ENCODE peak calls at places on chromosome 14, in five cellular contexts. O is A549, I is K562, U is body of pancreas, R is uterus. X is an unnamed sample.

GRCh38 chr14:75877292-75877691 is 104.5 kb downstream of the TGFB3 start:
- DNase-seq in U (peak; percentile 74), I (no peak), O (no peak), R (no peak), X (no peak)

GRCh38 chr14:102055181-102055901 is 31.5 kb downstream of the HSP90AA1 start:
- DNase-seq in O (no peak), I (no peak), U (peak; percentile 52), R (no peak), X (no peak)

GRCh38 chr14:30211326-30211725 is 283.7 kb upstream of the PRKD1 start:
- DNase-seq in U (no peak), O (no peak), R (no peak), I (no peak), X (no peak)

GRCh38 chr14:102279688-102280348 is 25.1 kb downstream of the MOK start:
- DNase-seq in O (peak; percentile 92), I (no peak), R (no peak), U (peak; percentile 29), X (no peak)

GRCh38 chr14:22178330-22178981 is 410.6 kb downstream of the DAD1 start:
- DNase-seq in O (no peak), U (no peak), R (no peak), I (no peak), X (no peak)

GRCh38 chr14:93969082-93969828 is 7.1 kb downstream of the ASB2 start:
- DNase-seq in I (no peak), O (no peak), R (no peak), U (no peak), X (no peak)

GRCh38 chr14:101101456-101102056 is 198.0 kb upstream of the RTL1 start:
- DNase-seq in I (no peak), U (no peak), O (peak; percentile 60), R (no peak), X (no peak)

GRCh38 chr14:75650253-75651058 is 10.2 kb downstream of the ERG28 start:
- DNase-seq in I (no peak), O (no peak), U (no peak), R (no peak), X (no peak)

GRCh38 chr14:21191809-21192446 is 36.1 kb upstream of the OR5AU1 start:
- DNase-seq in O (peak; percentile 61), U (peak; percentile 85), R (peak; percentile 31), I (peak; percentile 79), X (peak; percentile 75)

GRCh38 chr14:105059917-105060565 is 5.2 kb downstream of the GPR132 start:
- DNase-seq in R (no peak), O (no peak), I (no peak), U (no peak), X (no peak)
- H3K4me3 ChIP-seq in R (no peak overlapping the region), O (no peak overlapping the region), I (no peak overlapping the region), U (no peak overlapping the region), X (no peak overlapping the region)

DNA sequence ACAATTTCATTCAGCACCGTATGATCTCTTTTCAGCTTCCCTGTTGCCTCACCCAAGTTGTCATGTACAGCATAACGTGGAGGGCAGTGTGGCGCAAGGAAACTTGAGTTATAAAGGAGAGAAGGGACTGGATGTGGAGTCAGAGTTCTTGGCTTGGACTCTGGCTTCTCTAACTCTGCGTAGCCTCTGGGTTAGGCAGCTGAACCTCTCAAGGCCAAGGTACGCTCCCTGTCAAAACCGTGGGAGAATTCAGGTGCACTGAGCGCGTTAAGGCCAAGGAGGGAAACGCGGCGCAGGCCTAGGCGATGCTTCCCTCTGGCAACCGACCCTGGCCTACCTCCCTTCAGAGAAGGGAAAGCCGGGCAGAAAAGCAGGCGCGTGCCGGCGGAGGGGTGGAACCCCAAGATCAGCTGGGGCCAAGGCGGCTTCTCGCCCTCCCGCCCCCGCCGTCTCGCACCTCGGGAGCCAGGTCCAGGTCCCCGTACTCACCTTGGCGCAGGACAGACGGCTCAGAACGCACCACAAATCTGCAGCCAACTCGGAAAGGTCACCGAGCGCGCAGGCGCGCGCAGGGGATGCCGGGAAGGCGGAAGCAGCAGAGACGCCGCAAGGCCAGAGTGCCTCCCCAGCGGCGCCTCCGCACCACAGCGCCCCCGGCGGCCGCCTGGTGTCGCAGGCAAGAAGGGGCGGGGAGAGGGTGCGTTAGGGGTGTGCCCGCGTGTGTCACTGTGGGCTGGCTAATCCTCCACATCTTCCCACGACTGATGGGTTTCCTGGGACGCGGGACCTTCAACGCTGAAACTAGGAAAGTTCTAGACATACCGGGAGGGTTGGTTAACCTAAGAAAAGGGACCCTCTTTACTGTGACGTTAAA is 7.0 kb upstream of the TDRD9 start:
- DNase-seq in R (peak; percentile 82), I (peak; percentile 94), U (peak; percentile 93), O (peak; percentile 93), X (peak; percentile 95)
- TF ChIP-seq POLR2A in R (peak; percentile 65), I (peak; percentile 84), U (peak; percentile 80), O (peak; percentile 80), X (peak; percentile 63)

DNA sequence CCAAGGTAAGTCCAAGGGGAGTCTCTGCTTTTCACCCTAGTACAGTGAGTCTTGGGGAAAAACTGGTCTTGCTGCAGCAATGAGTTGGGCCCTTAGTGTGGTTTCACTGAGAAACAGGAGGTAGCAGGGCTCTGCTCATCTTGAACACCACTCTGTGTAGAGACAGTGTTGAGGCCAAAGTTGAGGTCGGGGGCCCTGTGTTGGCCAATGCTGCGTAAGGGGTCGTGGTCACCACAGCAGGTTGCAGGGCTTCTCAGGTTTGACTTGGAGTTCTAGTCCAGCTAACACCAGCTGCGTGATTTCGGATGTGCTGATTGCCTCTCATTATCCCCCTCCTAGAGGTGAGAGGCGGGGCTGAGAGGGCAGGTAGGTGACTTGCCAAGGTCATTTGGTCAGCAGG is 807.5 kb downstream of the VRK1 start:
- DNase-seq in O (no peak), R (no peak), I (no peak), U (no peak), X (no peak)
- H3K9me3 ChIP-seq in O (no peaks in the 10 kb centered on the region), R (no peaks in the 10 kb centered on the region), I (no peaks in the 10 kb centered on the region), U (no peaks in the 10 kb centered on the region), X (no peaks in the 10 kb centered on the region)

GRCh38 chr14:37584211-37585100 is 10.6 kb downstream of the FOXA1 start:
- DNase-seq in I (no peak), O (no peak), R (no peak), U (no peak), X (peak; percentile 53)

GRCh38 chr14:37585971-37586759 is 8.9 kb downstream of the FOXA1 start:
- DNase-seq in O (no peak), I (no peak), R (no peak), U (no peak), X (no peak)

GRCh38 chr14:37586783-37587428 is 8.1 kb downstream of the FOXA1 start:
- DNase-seq in U (no peak), R (no peak), I (no peak), O (no peak), X (no peak)

GRCh38 chr14:37585101-37585479 is 10.0 kb downstream of the FOXA1 start:
- DNase-seq in U (no peak), R (no peak), O (no peak), I (no peak), X (no peak)

GRCh38 chr14:37583358-37584210 is 11.5 kb downstream of the FOXA1 start:
- DNase-seq in I (no peak), O (peak; percentile 55), R (no peak), U (no peak), X (peak; percentile 70)
- H3K4me3 ChIP-seq in I (no peak overlapping the region), O (peak overlapping the region; percentile 81), R (no peak overlapping the region), U (no peak overlapping the region), X (peak overlapping the region; percentile 70)

GRCh38 chr14:53608369-53608768 is 348.3 kb downstream of the BMP4 start:
- DNase-seq in O (peak; percentile 79), R (no peak), I (no peak), U (no peak), X (no peak)

GRCh38 chr14:53615254-53615653 is 341.4 kb downstream of the BMP4 start:
- DNase-seq in R (no peak), O (no peak), U (no peak), I (no peak), X (no peak)

GRCh38 chr14:53610947-53611346 is 345.7 kb downstream of the BMP4 start:
- DNase-seq in R (no peak), O (no peak), I (no peak), U (no peak), X (no peak)

GRCh38 chr14:53609009-53609408 is 347.6 kb downstream of the BMP4 start:
- DNase-seq in I (no peak), R (no peak), O (no peak), U (no peak), X (no peak)

DNA sequence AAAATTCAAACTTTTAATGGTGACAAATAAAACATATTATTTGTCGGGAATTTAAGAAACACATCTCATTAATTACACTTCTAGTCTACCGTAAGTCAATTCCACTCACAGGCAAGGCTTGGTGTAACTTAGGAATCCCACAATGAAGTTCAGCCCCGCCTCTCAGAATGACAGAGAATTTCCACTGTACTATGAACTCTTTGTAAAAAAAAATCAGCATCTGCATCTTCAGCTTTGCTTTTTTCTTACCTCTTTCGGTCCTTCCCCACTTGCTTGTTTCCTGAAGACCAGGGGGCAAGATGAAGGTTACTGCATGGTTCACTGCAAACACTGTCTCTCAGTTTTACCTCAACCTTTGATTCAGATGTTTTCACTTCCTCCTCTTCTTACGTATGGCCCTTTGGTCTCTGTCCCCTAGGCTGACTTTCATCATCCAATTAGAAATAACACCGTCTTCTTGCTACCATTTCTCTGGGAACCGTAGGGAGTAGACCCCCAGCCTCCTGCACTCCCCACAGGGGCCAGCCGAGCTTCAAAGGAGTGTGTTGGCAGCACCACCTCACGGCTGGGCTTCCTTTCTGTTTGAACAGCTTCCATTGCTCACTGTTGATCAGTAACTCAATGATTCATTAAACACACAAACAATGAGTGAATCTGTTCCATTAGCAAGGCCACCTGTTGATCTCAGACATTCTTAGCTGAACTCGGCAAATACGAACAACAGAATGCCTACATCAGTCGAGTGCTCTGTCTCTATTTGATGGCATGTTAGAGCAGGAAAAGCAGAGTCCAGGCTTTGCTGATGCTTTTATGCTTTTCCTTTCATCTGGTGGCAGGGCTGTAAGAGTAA is 343.0 kb downstream of the BMP4 start:
- DNase-seq in I (no peak), O (peak; percentile 97), U (peak; percentile 55), R (no peak), X (no peak)
- TF ChIP-seq POLR2A in I (no peak), O (no peak), U (peak; percentile 35), R (no peak), X (no peak)

GRCh38 chr14:28301179-28301578 is 465.4 kb upstream of the FOXG1 start:
- DNase-seq in R (no peak), O (no peak), U (no peak), I (no peak), X (peak; percentile 42)
- H3K9me3 ChIP-seq in R (no peaks in the 10 kb centered on the region), O (peaks cover 7% of the 10 kb centered on the region), U (no peaks in the 10 kb centered on the region), I (no peaks in the 10 kb centered on the region), X (no peaks in the 10 kb centered on the region)

GRCh38 chr14:36582874-36583241 is 444 bp upstream of the NKX2-8 start:
- DNase-seq in R (no peak), U (no peak), O (no peak), I (no peak), X (no peak)

GRCh38 chr14:36580856-36581831 is 1.3 kb downstream of the NKX2-8 start:
- DNase-seq in R (no peak), U (peak; percentile 39), O (peak; percentile 66), I (no peak), X (no peak)

GRCh38 chr14:36580141-36580855 is 2.1 kb downstream of the NKX2-8 start:
- DNase-seq in R (no peak), O (no peak), I (no peak), U (no peak), X (no peak)

GRCh38 chr14:36583242-36584166 is 1.1 kb upstream of the NKX2-8 start:
- DNase-seq in U (no peak), I (no peak), O (no peak), R (no peak), X (no peak)

GRCh38 chr14:36582011-36582873 is at the start of gene NKX2-8:
- DNase-seq in I (no peak), O (peak; percentile 41), R (no peak), U (peak; percentile 37), X (no peak)
- H3K4me3 ChIP-seq in I (no peak within 1 kb of the TSS), O (peak within 1 kb of the TSS; percentile 74), R (peak within 1 kb of the TSS; percentile 16), U (no peak within 1 kb of the TSS), X (peak within 1 kb of the TSS; percentile 16)

GRCh38 chr14:99579903-99580570 is 24.0 kb downstream of the CCDC85C start:
- DNase-seq in U (peak; percentile 70), I (peak; percentile 14), O (peak; percentile 89), R (no peak), X (no peak)
- TF ChIP-seq POLR2A in U (peak; percentile 37), I (no peak), O (no peak), R (no peak), X (no peak)

X was measured in right lobe of liver.